ENCODE peak calls at places on chromosome 12, in ten cellular contexts. J is Peyer's patch, A is tibial nerve, D is transverse colon, G is H1, I is right lobe of liver, P is K562, E is endothelial cell of umbilical vein, Y is spleen, V is adrenal gland. R is an unnamed sample.
A peak's percentile ranks its signal among the peaks of the same experiment; 100 is the strongest.

GRCh38 chr12:119804011-119804641 is 73.0 kb downstream of the CIT start:
- DNase-seq in J (no peak), A (no peak), D (no peak), G (peak; percentile 68), I (peak; percentile 38), P (peak; percentile 37), E (peak; percentile 71), Y (no peak), V (peak; percentile 81), R (peak; percentile 51)

GRCh38 chr12:93198086-93198485 is 179.6 kb upstream of the NUDT4 start:
- DNase-seq in J (no peak), A (no peak), D (no peak), G (no peak), I (peak; percentile 39), P (no peak), E (peak; percentile 22), Y (no peak), V (peak; percentile 82), R (no peak)

GRCh38 chr12:66500841-66501240 is 178.0 kb downstream of the GRIP1 start:
- DNase-seq in J (no peak), A (no peak), D (no peak), G (no peak), I (no peak), P (no peak), E (no peak), Y (no peak), V (no peak), R (no peak)

GRCh38 chr12:114440450-114441383 is 34.8 kb upstream of the TBX5 start:
- DNase-seq in J (no peak), A (no peak), D (no peak), G (no peak), I (no peak), P (no peak), E (no peak), Y (no peak), V (no peak), R (no peak)

GRCh38 chr12:6224550-6224949 is 24.4 kb downstream of the CD9 start:
- DNase-seq in J (peak; percentile 20), A (no peak), D (peak; percentile 50), G (no peak), I (no peak), P (no peak), E (peak; percentile 56), Y (no peak), V (peak; percentile 86), R (no peak)

GRCh38 chr12:106670131-106670530 is 87.3 kb downstream of the RFX4 start:
- DNase-seq in J (no peak), A (no peak), D (no peak), G (no peak), I (no peak), P (no peak), E (no peak), Y (no peak), V (no peak), R (no peak)

GRCh38 chr12:47779301-47779942 is 6.4 kb downstream of the SLC48A1 start:
- DNase-seq in J (peak; percentile 87), A (peak; percentile 90), D (peak; percentile 91), G (peak; percentile 88), I (peak; percentile 86), P (peak; percentile 71), E (peak; percentile 88), Y (peak; percentile 96), V (peak; percentile 94), R (peak; percentile 94)

GRCh38 chr12:115541891-115542361 is 735.6 kb downstream of the MED13L start:
- DNase-seq in J (no peak), A (no peak), D (no peak), G (no peak), I (no peak), P (no peak), E (no peak), Y (no peak), V (no peak), R (no peak)

GRCh38 chr12:52552055-52552454 is 890 bp downstream of the KRT71 start:
- DNase-seq in J (no peak), A (no peak), D (no peak), G (no peak), I (no peak), P (no peak), E (no peak), Y (no peak), V (no peak), R (no peak)

GRCh38 chr12:68538722-68539614 is 71.7 kb upstream of the RAP1B start:
- DNase-seq in J (peak; percentile 43), A (peak; percentile 67), D (peak; percentile 24), G (peak; percentile 53), I (no peak), P (peak; percentile 21), E (peak; percentile 66), Y (no peak), V (peak; percentile 33), R (peak; percentile 47)

GRCh38 chr12:106814649-106815048 is 40.2 kb downstream of the RIC8B start:
- DNase-seq in J (no peak), A (no peak), D (no peak), G (no peak), I (no peak), P (no peak), E (no peak), Y (no peak), V (no peak), R (no peak)

GRCh38 chr12:97681612-97682504 is 219.3 kb downstream of the RMST start:
- DNase-seq in J (no peak), A (no peak), D (no peak), G (no peak), I (no peak), P (no peak), E (no peak), Y (no peak), V (no peak), R (no peak)

GRCh38 chr12:15928345-15928744 is 17.2 kb downstream of the DERA start:
- DNase-seq in J (no peak), A (no peak), D (no peak), G (no peak), I (no peak), P (no peak), E (peak; percentile 59), Y (no peak), V (no peak), R (no peak)

GRCh38 chr12:67290378-67290777 is 21.2 kb downstream of the CAND1 start:
- DNase-seq in J (no peak), A (no peak), D (no peak), G (no peak), I (no peak), P (no peak), E (no peak), Y (no peak), V (no peak), R (no peak)

GRCh38 chr12:109301643-109302176 is 7.4 kb downstream of the FOXN4 start:
- DNase-seq in J (no peak), A (no peak), D (no peak), G (no peak), I (no peak), P (no peak), E (no peak), Y (peak; percentile 9), V (no peak), R (no peak)

GRCh38 chr12:33825986-33826602 is 196.2 kb upstream of the ALG10 start:
- DNase-seq in J (no peak), A (no peak), D (no peak), G (no peak), I (no peak), P (no peak), E (no peak), Y (no peak), V (no peak), R (no peak)

GRCh38 chr12:49671051-49671765 is 36.0 kb downstream of the FMNL3 start:
- DNase-seq in J (peak; percentile 73), A (no peak), D (peak; percentile 27), G (no peak), I (no peak), P (no peak), E (peak; percentile 39), Y (peak; percentile 88), V (peak; percentile 54), R (no peak)
- TF ChIP-seq POLR2A in J (no peak), A (no peak), D (no peak), G (no peak), I (no peak), P (no peak), E (no peak), Y (no peak), V (no peak), R (no peak)

DNA sequence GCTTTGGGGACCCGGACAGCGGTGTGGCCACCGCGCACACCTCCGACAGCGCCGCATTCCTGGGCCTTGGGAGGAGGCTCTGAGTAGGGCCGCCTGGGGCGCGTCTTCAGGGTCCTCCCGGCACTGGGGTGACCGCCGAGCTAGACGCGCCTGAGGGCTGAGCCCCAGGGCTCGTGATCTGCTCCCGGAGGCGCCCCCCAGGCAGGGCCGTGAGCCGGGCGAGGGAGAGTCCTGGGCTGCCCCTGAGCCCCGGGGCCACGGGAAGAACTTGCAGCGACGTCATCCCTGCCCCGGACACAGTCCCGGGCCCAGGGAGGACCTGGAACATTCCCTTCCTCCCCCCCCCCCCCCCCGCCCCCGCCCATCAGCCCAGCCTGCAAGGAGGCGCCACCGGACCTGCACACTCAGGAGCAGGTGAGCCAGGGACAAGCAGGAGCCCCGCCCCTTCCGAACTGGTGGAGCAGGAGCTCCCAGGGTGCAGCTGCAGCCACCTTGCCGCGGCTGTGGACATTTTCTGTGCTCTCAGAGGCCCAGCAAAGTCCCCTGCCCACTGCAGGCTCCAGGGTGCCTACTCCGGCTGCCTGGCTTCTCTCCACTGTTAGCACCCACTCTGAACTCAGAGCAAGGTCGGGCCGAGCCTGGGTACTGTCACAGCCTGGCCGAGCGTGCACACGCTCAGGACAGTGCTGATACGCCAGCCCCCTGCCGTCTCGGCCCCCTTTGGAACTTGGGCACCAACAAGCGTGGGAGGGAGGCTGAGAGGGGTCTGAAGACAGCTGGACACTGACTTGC is 50.7 kb downstream of the A2M start:
- DNase-seq in J (peak; percentile 34), A (peak; percentile 52), D (peak; percentile 87), G (peak; percentile 53), I (peak; percentile 89), P (no peak), E (peak; percentile 52), Y (peak; percentile 80), V (peak; percentile 81), R (no peak)
- TF ChIP-seq POLR2A in J (peak; percentile 85), A (peak; percentile 89), D (peak; percentile 83), G (no peak), I (peak; percentile 86), P (no peak), E (peak; percentile 66), Y (no peak), V (peak; percentile 88), R (no peak)

DNA sequence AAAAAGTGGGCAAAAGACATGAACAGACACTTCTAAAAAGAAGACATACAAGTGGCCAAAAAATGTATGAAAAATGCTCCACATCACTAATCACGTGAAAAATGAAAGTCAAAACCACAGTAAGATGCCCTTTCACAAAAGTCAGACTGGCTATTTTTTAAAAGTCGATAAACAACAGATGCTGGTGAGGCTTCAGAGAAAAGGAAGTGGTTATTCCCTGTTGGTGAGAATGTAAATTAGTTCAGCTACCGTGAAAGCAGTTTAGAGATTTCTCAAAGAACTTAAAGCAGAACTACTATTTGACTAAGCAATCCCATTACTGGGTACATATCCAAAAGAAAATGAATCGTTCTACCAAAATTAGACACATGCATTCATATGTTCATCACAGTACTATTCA is 237.0 kb downstream of the KIF21A start:
- DNase-seq in J (no peak), A (no peak), D (no peak), G (no peak), I (no peak), P (no peak), E (no peak), Y (no peak), V (no peak), R (no peak)
- TF ChIP-seq POLR2A in J (no peak), A (no peak), D (no peak), G (no peak), I (no peak), P (no peak), E (no peak), Y (no peak), V (no peak), R (no peak)

GRCh38 chr12:132828706-132829534 is at the start of gene GOLGA3:
- DNase-seq in J (peak; percentile 94), A (peak; percentile 84), D (peak; percentile 96), G (peak; percentile 85), I (peak; percentile 96), P (peak; percentile 98), E (peak; percentile 92), Y (peak; percentile 98), V (peak; percentile 94), R (peak; percentile 97)
- TF ChIP-seq POLR2A in J (peak; percentile 57), A (peak; percentile 52), D (peak; percentile 78), G (peak; percentile 51), I (peak; percentile 43), P (peak; percentile 56), E (peak; percentile 85), Y (peak; percentile 90), V (peak; percentile 54), R (peak; percentile 64)